ENCODE peak calls at places on chromosomes 7 and 10, in nine cellular contexts. O is cardiac fibroblast, T is left ventricle myocardium superior, S is left ventricle myocardium inferior, Z is AG10803, P is RPMI7951, Q is uterus, E is right lobe of liver, C is A549. R is an unnamed sample.

GRCh38 chr10:127999291-127999690 is 92.4 kb downstream of the PTPRE start:
- DNase-seq in C (no peak), O (no peak), Q (no peak), E (no peak), Z (no peak), T (no peak), S (no peak), P (no peak), R (no peak)

GRCh38 chr10:628386-629045 is 61.0 kb downstream of the DIP2C start:
- DNase-seq in Q (no peak), P (no peak), O (no peak), C (no peak), S (no peak), T (peak), Z (no peak), E (no peak), R (no peak)

GRCh38 chr10:8055420-8056349 is 1.2 kb downstream of the GATA3 start:
- DNase-seq in E (peak), Q (no peak), O (no peak), S (no peak), P (no peak), C (no peak), T (no peak), Z (no peak), R (no peak)

GRCh38 chr7:112937651-112938390 is 147.6 kb upstream of the TMEM168 start:
- DNase-seq in S (no peak), O (peak), E (no peak), Z (peak), Q (no peak), P (peak), T (no peak), C (no peak), R (no peak)

GRCh38 chr7:90804370-90804769 is 208.2 kb downstream of the CDK14 start:
- DNase-seq in O (peak), T (no peak), Z (no peak), Q (no peak), P (no peak), C (no peak), S (no peak), E (no peak), R (no peak)

GRCh38 chr10:114278884-114279191 is 39.8 kb downstream of the VWA2 start:
- DNase-seq in T (no peak), C (no peak), S (no peak), Z (no peak), E (no peak), P (no peak), Q (no peak), O (no peak), R (no peak)

GRCh38 chr10:75408911-75409885 is 7.6 kb upstream of the ZNF503 start:
- DNase-seq in O (peak), C (peak), Z (peak), Q (peak), T (peak), E (peak), P (peak), S (peak), R (peak)

GRCh38 chr7:29105191-29105590 is 41.1 kb downstream of the CPVL start:
- DNase-seq in P (no peak), Q (no peak), S (no peak), T (no peak), O (no peak), E (no peak), Z (no peak), C (no peak), R (no peak)

GRCh38 chr7:46534593-46535271 is 613.7 kb upstream of the IGFBP3 start:
- DNase-seq in E (no peak), Z (peak), O (peak), P (peak), S (no peak), Q (no peak), C (no peak), T (no peak), R (no peak)

GRCh38 chr10:31808258-31809218 is 120.1 kb downstream of the ARHGAP12 start:
- DNase-seq in Q (peak), T (no peak), Z (peak), S (no peak), O (peak), P (peak), E (no peak), C (no peak), R (no peak)

GRCh38 chr10:93701903-93702277 is 502 bp downstream of the FRA10AC1 start:
- DNase-seq in C (no peak), E (no peak), P (peak), O (peak), Q (no peak), Z (peak), T (no peak), S (no peak), R (no peak)

GRCh38 chr7:26305048-26305868 is 13.6 kb downstream of the SNX10 start:
- DNase-seq in P (no peak), Q (no peak), Z (no peak), S (no peak), C (no peak), O (no peak), E (peak), T (no peak), R (no peak)

GRCh38 chr10:29257106-29257783 is 31.6 kb upstream of the LYZL1 start:
- DNase-seq in S (peak), E (no peak), O (peak), Q (peak), Z (peak), C (no peak), T (peak), P (peak), R (no peak)

GRCh38 chr7:131948434-131949053 is 392.1 kb upstream of the PODXL start:
- DNase-seq in Z (peak), Q (no peak), C (peak), S (peak), E (no peak), P (peak), T (peak), O (no peak), R (no peak)

GRCh38 chr7:28800150-28800549 is 158.0 kb downstream of the TRIL start:
- DNase-seq in P (no peak), S (peak), C (no peak), O (no peak), E (peak), T (peak), Z (no peak), Q (no peak), R (no peak)

GRCh38 chr10:126041804-126042231 is 145.5 kb downstream of the FANK1 start:
- DNase-seq in S (peak), O (peak), P (peak), Q (peak), E (peak), Z (peak), T (peak), C (peak), R (peak)

GRCh38 chr7:108122181-108122580 is 8.0 kb downstream of the LAMB4 start:
- DNase-seq in O (no peak), E (no peak), C (no peak), Z (no peak), S (no peak), P (no peak), Q (no peak), T (no peak), R (no peak)

GRCh38 chr7:121994625-121995410 is 121.9 kb downstream of the PTPRZ1 start:
- DNase-seq in C (peak), S (no peak), P (peak), T (no peak), Q (no peak), O (peak), E (peak), Z (peak), R (peak)

GRCh38 chr7:10913457-10913856 is 60.2 kb upstream of the PHF14 start:
- DNase-seq in T (no peak), P (no peak), O (no peak), C (no peak), E (no peak), S (no peak), Q (no peak), Z (no peak), R (no peak)

GRCh38 chr7:54778696-54779285 is 19.8 kb upstream of the SEC61G start:
- DNase-seq in Z (no peak), S (no peak), Q (no peak), O (peak), C (no peak), E (no peak), T (no peak), P (peak), R (no peak)

GRCh38 chr10:103040424-103040823 is 122.3 kb downstream of the CNNM2 start:
- DNase-seq in O (peak), P (peak), E (no peak), Q (no peak), C (no peak), Z (peak), T (no peak), S (no peak), R (no peak)

GRCh38 chr7:87599336-87599735 is 1.3 kb downstream of the ABCB1 start:
- DNase-seq in C (no peak), E (peak), T (no peak), O (no peak), Q (no peak), S (no peak), Z (no peak), P (no peak), R (no peak)

GRCh38 chr7:32115831-32116230 is 45.6 kb upstream of the PDE1C start:
- DNase-seq in O (no peak), Q (no peak), Z (peak), T (no peak), P (peak), E (no peak), S (no peak), C (no peak), R (no peak)